ENCODE peak calls at places on chromosomes 6 and 20, in four cellular contexts. A is mesenteric fat pad; W is stimulated activated CD4-positive, alpha-beta T cell treated with anti-CD3 and anti-CD28 coated beads, TNF-alpha, amount 100 ng/mL, for 4 hours; Y is stimulated activated naive CD4-positive, alpha-beta T cell. L is an unnamed sample.

GRCh38 chr6:133710826-133711225 is 178.1 kb upstream of the TCF21 start:
- DNase-seq in Y (no peak), W (no peak), A (no peak), L (no peak)

GRCh38 chr20:38304845-38305447 is 990 bp downstream of the BPI start:
- DNase-seq in Y (no peak), A (no peak), W (no peak), L (no peak)

GRCh38 chr6:72622094-72622540 is 253 bp downstream of the KCNQ5 start:
- DNase-seq in W (peak; percentile 55), Y (peak; percentile 41), A (no peak), L (peak; percentile 35)

GRCh38 chr20:33803921-33804337 is 7.2 kb upstream of the CHMP4B start:
- DNase-seq in Y (no peak), W (no peak), A (no peak), L (no peak)

GRCh38 chr6:89581669-89582068 is 56.9 kb downstream of the LYRM2 start:
- DNase-seq in Y (no peak), W (no peak), A (no peak), L (no peak)

GRCh38 chr6:45854343-45854742 is 161.3 kb downstream of the CLIC5 start:
- DNase-seq in W (no peak), A (no peak), Y (no peak), L (no peak)

GRCh38 chr6:76381612-76382011 is 309.1 kb upstream of the IMPG1 start:
- DNase-seq in Y (no peak), W (no peak), A (no peak), L (no peak)

GRCh38 chr6:26195376-26195923 is 108.2 kb downstream of the HFE start:
- DNase-seq in A (no peak), W (peak; percentile 68), Y (peak; percentile 87), L (peak; percentile 73)

GRCh38 chr20:36274248-36274841 is 31.8 kb upstream of the DLGAP4 start:
- DNase-seq in Y (no peak), W (no peak), A (no peak), L (no peak)

GRCh38 chr6:10341605-10342004 is 73.3 kb downstream of the TFAP2A start:
- DNase-seq in A (no peak), W (no peak), Y (no peak), L (no peak)

GRCh38 chr6:152458648-152459047 is 178.5 kb downstream of the SYNE1 start:
- DNase-seq in Y (no peak), W (no peak), A (no peak), L (no peak)

GRCh38 chr6:82877213-82878195 is 188.1 kb downstream of the UBE3D start:
- DNase-seq in A (no peak), W (no peak), Y (no peak), L (no peak)

GRCh38 chr20:25282034-25282781 is 34.3 kb downstream of the PYGB start:
- DNase-seq in W (no peak), A (peak; percentile 85), Y (no peak), L (no peak)

GRCh38 chr20:47318596-47319516 is 37.6 kb downstream of the ZMYND8 start:
- DNase-seq in Y (no peak), A (peak; percentile 91), W (no peak), L (no peak)

GRCh38 chr6:41278699-41279405 is 7.6 kb downstream of the TREM1 start:
- DNase-seq in A (no peak), Y (peak; percentile 51), W (peak; percentile 59), L (peak; percentile 31)

GRCh38 chr6:157569543-157569942 is 188.6 kb downstream of the ZDHHC14 start:
- DNase-seq in Y (no peak), A (no peak), W (no peak), L (no peak)

GRCh38 chr6:107679457-107679856 is 144.7 kb downstream of the SCML4 start:
- DNase-seq in A (no peak), Y (no peak), W (no peak), L (no peak)

GRCh38 chr6:141580121-141580520 is 552.6 kb upstream of the GJE1 start:
- DNase-seq in Y (no peak), A (no peak), W (no peak), L (no peak)

GRCh38 chr20:7091655-7092054 is 324.2 kb downstream of the BMP2 start:
- DNase-seq in Y (no peak), W (no peak), A (no peak), L (no peak)

GRCh38 chr6:110422444-110422822 is 7.1 kb upstream of the DDO start:
- DNase-seq in Y (no peak), W (no peak), A (no peak), L (no peak)

GRCh38 chr20:36585410-36586125 is 12.2 kb downstream of the TGIF2 start:
- DNase-seq in W (no peak), Y (no peak), A (no peak), L (no peak)

GRCh38 chr20:33433465-33433864 is 10.1 kb downstream of the SNTA1 start:
- DNase-seq in Y (no peak), A (no peak), W (no peak), L (no peak)

GRCh38 chr6:37607949-37608348 is 89.7 kb downstream of the MDGA1 start:
- DNase-seq in Y (no peak), A (no peak), W (no peak), L (no peak)

GRCh38 chr20:40763646-40764295 is 74.7 kb upstream of the MAFB start:
- DNase-seq in A (no peak), Y (no peak), W (no peak), L (no peak)

GRCh38 chr6:101683884-101684283 is 290.4 kb downstream of the GRIK2 start:
- DNase-seq in W (no peak), Y (no peak), A (no peak), L (no peak)

GRCh38 chr6:134436281-134436815 is 118.4 kb upstream of the SGK1 start:
- DNase-seq in A (no peak), W (peak; percentile 59), Y (no peak), L (peak; percentile 68)

GRCh38 chr20:21640556-21640955 is 64.9 kb upstream of the PAX1 start:
- DNase-seq in W (no peak), Y (no peak), A (no peak), L (no peak)

GRCh38 chr6:42279144-42279781 is 61.6 kb upstream of the MRPS10 start:
- DNase-seq in W (no peak), A (no peak), Y (no peak), L (no peak)

GRCh38 chr6:112332274-112332673 is 14.9 kb upstream of the RFPL4B start:
- DNase-seq in W (no peak), Y (no peak), A (no peak), L (no peak)

GRCh38 chr6:45326698-45327417 is 1.3 kb upstream of the RUNX2 start:
- DNase-seq in Y (no peak), A (no peak), W (no peak), L (no peak)

GRCh38 chr20:51833326-51833725 is 31.0 kb upstream of the SALL4 start:
- DNase-seq in Y (no peak), W (no peak), A (no peak), L (no peak)

L was measured in activated T-helper 9 cell treated with anti-CD3 and anti-CD28 coated beads, Interleukin-2, amount 50 U/mL, for 16 hours.